ENCODE peak calls at places on chromosomes 6 and 20, in six cellular contexts. U is endothelial cell of umbilical vein; C is kidney tubule cell; K is stimulated activated naive CD8-positive, alpha-beta T cell treated with anti-CD3 and anti-CD28 coated beads, Interleukin-15, Interleukin-2, amounts not matched to agents 100 U/mL and 50 U/mL, for 24 hours; A is HEK293T; J is CD14-positive monocyte. B is an unnamed sample.

GRCh38 chr6:146433881-146434741 is 109.5 kb upstream of the RAB32 start:
- DNase-seq in U (no peak), C (peak), K (no peak), A (no peak), J (no peak), B (no peak)

GRCh38 chr6:110653381-110653780 is 161.9 kb downstream of the CDK19 start:
- DNase-seq in U (no peak), C (no peak), K (no peak), A (no peak), J (no peak), B (no peak)

GRCh38 chr6:90471297-90471696 is 115.6 kb downstream of the MAP3K7 start:
- DNase-seq in U (no peak), C (no peak), K (no peak), A (no peak), J (no peak), B (no peak)

GRCh38 chr20:50587291-50587961 is 77.2 kb downstream of the PTPN1 start:
- DNase-seq in U (no peak), C (no peak), K (no peak), A (no peak), J (no peak), B (no peak)

GRCh38 chr6:74733830-74734591 is 471.8 kb downstream of the COL12A1 start:
- DNase-seq in U (no peak), C (no peak), K (no peak), A (no peak), J (no peak), B (no peak)

GRCh38 chr6:44667226-44667625 is 279.7 kb downstream of the CDC5L start:
- DNase-seq in U (no peak), C (peak), K (no peak), A (no peak), J (no peak), B (no peak)

GRCh38 chr20:9744551-9744950 is 94.3 kb downstream of the PAK5 start:
- DNase-seq in U (no peak), C (no peak), K (no peak), A (no peak), J (no peak), B (no peak)

GRCh38 chr20:11111191-11111590 is 437.4 kb upstream of the JAG1 start:
- DNase-seq in U (peak), C (no peak), K (no peak), A (no peak), J (no peak), B (no peak)

GRCh38 chr6:45278367-45278766 is 49.8 kb upstream of the RUNX2 start:
- DNase-seq in U (no peak), C (no peak), K (no peak), A (no peak), J (no peak), B (no peak)

GRCh38 chr6:4382362-4382853 is 247.0 kb upstream of the ECI2 start:
- DNase-seq in U (no peak), C (no peak), K (no peak), A (no peak), J (no peak), B (no peak)

GRCh38 chr6:82691997-82692396 is 328.4 kb downstream of the TPBG start:
- DNase-seq in U (no peak), C (peak), K (no peak), A (no peak), J (no peak), B (no peak)

GRCh38 chr20:33994624-33994913 is 858 bp downstream of the RALY start:
- DNase-seq in U (no peak), C (no peak), K (no peak), A (no peak), J (no peak), B (no peak)

GRCh38 chr20:44780226-44780625 is 30.1 kb downstream of the RIMS4 start:
- DNase-seq in U (peak), C (peak), K (peak), A (peak), J (no peak), B (peak)

GRCh38 chr20:37988555-37988954 is 44.7 kb downstream of the TTI1 start:
- DNase-seq in U (no peak), C (no peak), K (no peak), A (no peak), J (no peak), B (no peak)

GRCh38 chr6:16524380-16524707 is 236.9 kb downstream of the ATXN1 start:
- DNase-seq in U (no peak), C (peak), K (no peak), A (no peak), J (no peak), B (no peak)

GRCh38 chr20:34537651-34538050 is 20.9 kb upstream of the MAP1LC3A start:
- DNase-seq in U (no peak), C (no peak), K (no peak), A (no peak), J (no peak), B (no peak)

GRCh38 chr6:98529364-98529763 is 305.0 kb upstream of the POU3F2 start:
- DNase-seq in U (no peak), C (no peak), K (no peak), A (no peak), J (no peak), B (no peak)

GRCh38 chr20:37275125-37275524 is 13.5 kb upstream of the GHRH start:
- DNase-seq in U (no peak), C (no peak), K (no peak), A (no peak), J (no peak), B (no peak)

GRCh38 chr6:107731422-107732319 is 92.4 kb downstream of the SCML4 start:
- DNase-seq in U (no peak), C (no peak), K (peak), A (no peak), J (no peak), B (peak)

GRCh38 chr6:127938701-127939100 is 37.8 kb upstream of the THEMIS start:
- DNase-seq in U (peak), C (peak), K (no peak), A (no peak), J (no peak), B (no peak)

GRCh38 chr6:38110407-38111025 is 291.0 kb downstream of the ZFAND3 start:
- DNase-seq in U (no peak), C (no peak), K (no peak), A (no peak), J (no peak), B (no peak)

GRCh38 chr6:145842693-145843546 is 28.3 kb upstream of the FBXO30 start:
- DNase-seq in U (peak), C (no peak), K (no peak), A (no peak), J (no peak), B (no peak)

GRCh38 chr6:72826744-72827438 is 205.0 kb downstream of the KCNQ5 start:
- DNase-seq in U (no peak), C (peak), K (no peak), A (no peak), J (no peak), B (no peak)

GRCh38 chr6:157535354-157536217 is 154.6 kb downstream of the ZDHHC14 start:
- DNase-seq in U (peak), C (peak), K (no peak), A (no peak), J (peak), B (no peak)

GRCh38 chr20:17796096-17796563 is 96.4 kb downstream of the BANF2 start:
- DNase-seq in U (peak), C (no peak), K (no peak), A (no peak), J (no peak), B (no peak)

GRCh38 chr20:13009682-13010406 is 1.1 kb downstream of the SPTLC3 start:
- DNase-seq in U (peak), C (peak), K (no peak), A (no peak), J (no peak), B (no peak)

GRCh38 chr20:44070139-44070900 is 116.7 kb downstream of the JPH2 start:
- DNase-seq in U (no peak), C (no peak), K (peak), A (no peak), J (no peak), B (peak)

GRCh38 chr6:24931752-24932691 is 3.7 kb downstream of the RIPOR2 start:
- DNase-seq in U (peak), C (peak), K (peak), A (no peak), J (no peak), B (peak)

GRCh38 chr6:168072730-168073129 is 6.3 kb downstream of the FRMD1 start:
- DNase-seq in U (no peak), C (no peak), K (no peak), A (no peak), J (no peak), B (no peak)

GRCh38 chr20:7627734-7628663 is 312.3 kb downstream of the HAO1 start:
- DNase-seq in U (peak), C (peak), K (no peak), A (no peak), J (no peak), B (no peak)

GRCh38 chr6:55925292-55925691 is 49.9 kb upstream of the BMP5 start:
- DNase-seq in U (peak), C (peak), K (no peak), A (no peak), J (no peak), B (no peak)